ENCODE peak calls at places on chromosomes 16 and 17, in five cellular contexts. B is neural progenitor cell, D is SK-N-SH, T is HCT116, Y is MM.1S. Z is an unnamed sample.

GRCh38 chr16:9836118-9836736 is 346.0 kb downstream of the GRIN2A start:
- DNase-seq in T (no peak), B (peak; percentile 68), Y (peak; percentile 45), D (no peak), Z (peak; percentile 72)

GRCh38 chr16:77307764-77308561 is 108.8 kb downstream of the SYCE1L start:
- DNase-seq in Y (peak; percentile 43), T (no peak), B (no peak), D (no peak), Z (no peak)

GRCh38 chr16:31330553-31330890 is 24.5 kb upstream of the ITGAX start:
- DNase-seq in Y (no peak), T (no peak), D (no peak), B (no peak), Z (peak; percentile 29)

GRCh38 chr16:80806957-80807356 is 2.6 kb upstream of the CDYL2 start:
- DNase-seq in B (no peak), Y (no peak), D (no peak), T (no peak), Z (no peak)

GRCh38 chr17:34382586-34383224 is 19.7 kb upstream of the CCL1 start:
- DNase-seq in B (no peak), D (peak; percentile 16), T (no peak), Y (peak; percentile 88), Z (no peak)

GRCh38 chr16:85347213-85347591 is 234.9 kb upstream of the CIBAR2 start:
- DNase-seq in T (no peak), D (peak; percentile 63), B (peak; percentile 60), Y (no peak), Z (peak; percentile 75)

GRCh38 chr17:10477701-10478100 is 8.3 kb upstream of the MYH4 start:
- DNase-seq in D (no peak), T (no peak), B (no peak), Y (no peak), Z (no peak)

GRCh38 chr16:11224096-11224893 is 31.7 kb downstream of the SOCS1 start:
- DNase-seq in T (no peak), B (peak; percentile 41), Y (no peak), D (no peak), Z (peak; percentile 47)

GRCh38 chr17:56597495-56597990 is 4.0 kb downstream of the NOG start:
- DNase-seq in Y (no peak), T (no peak), B (peak; percentile 81), D (peak; percentile 56), Z (peak; percentile 61)

GRCh38 chr16:82341146-82341669 is 171.2 kb upstream of the MPHOSPH6 start:
- DNase-seq in D (no peak), T (no peak), Y (no peak), B (no peak), Z (no peak)

GRCh38 chr17:40516581-40517285 is 15.3 kb upstream of the TNS4 start:
- DNase-seq in B (no peak), D (peak; percentile 43), T (peak; percentile 62), Y (peak; percentile 87), Z (no peak)

GRCh38 chr17:28446716-28447395 is 26.6 kb upstream of the SLC13A2 start:
- DNase-seq in B (no peak), D (no peak), Y (no peak), T (no peak), Z (no peak)

GRCh38 chr17:320139-320538 is 32.5 kb downstream of the RPH3AL start:
- DNase-seq in B (no peak), D (no peak), T (no peak), Y (no peak), Z (no peak)

GRCh38 chr16:4172070-4172469 is 55.8 kb upstream of the ADCY9 start:
- DNase-seq in Y (no peak), B (no peak), T (no peak), D (no peak), Z (no peak)

GRCh38 chr17:59361916-59362810 is 30.7 kb downstream of the YPEL2 start:
- DNase-seq in Y (peak; percentile 60), D (no peak), B (no peak), T (no peak), Z (no peak)

GRCh38 chr16:49800441-49800840 is 55.5 kb downstream of the ZNF423 start:
- DNase-seq in T (no peak), D (no peak), B (no peak), Y (no peak), Z (no peak)

GRCh38 chr17:75601057-75601987 is 13.7 kb downstream of the MYO15B start:
- DNase-seq in B (peak; percentile 75), Y (peak; percentile 67), D (peak; percentile 83), T (peak; percentile 96), Z (peak; percentile 91)

GRCh38 chr17:11144358-11145233 is 96.4 kb upstream of the SHISA6 start:
- DNase-seq in Y (peak; percentile 35), D (peak; percentile 24), B (peak; percentile 69), T (no peak), Z (peak; percentile 18)

GRCh38 chr17:46917516-46917915 is 5.4 kb upstream of the GOSR2 start:
- DNase-seq in Y (no peak), D (no peak), T (no peak), B (no peak), Z (peak; percentile 31)

GRCh38 chr16:73066927-73067670 is 19.2 kb upstream of the ZFHX3 start:
- DNase-seq in D (no peak), Y (no peak), T (no peak), B (peak; percentile 44), Z (no peak)

GRCh38 chr16:11245988-11246387 is 10.0 kb downstream of the SOCS1 start:
- DNase-seq in D (no peak), Y (peak; percentile 63), T (no peak), B (no peak), Z (no peak)

GRCh38 chr16:28836761-28837064 is 9.4 kb downstream of the TUFM start:
- DNase-seq in B (no peak), T (no peak), Y (no peak), D (no peak), Z (no peak)

GRCh38 chr16:85273293-85273692 is 161.0 kb upstream of the CIBAR2 start:
- DNase-seq in Y (no peak), D (no peak), B (no peak), T (no peak), Z (no peak)

GRCh38 chr17:72373910-72374741 is 253.3 kb downstream of the SOX9 start:
- DNase-seq in B (peak; percentile 37), D (peak; percentile 65), T (no peak), Y (no peak), Z (no peak)

GRCh38 chr16:64409762-64410161 is 712.1 kb downstream of the CDH11 start:
- DNase-seq in T (no peak), B (no peak), Y (no peak), D (no peak), Z (no peak)

GRCh38 chr17:60529806-60530205 is 3.8 kb upstream of the APPBP2 start:
- DNase-seq in B (no peak), D (no peak), T (no peak), Y (no peak), Z (no peak)
- H3K27ac ChIP-seq in B (no peak overlapping the region), D (no peak overlapping the region), T (no peak overlapping the region), Y (no peak overlapping the region), Z (no peak overlapping the region)

DNA sequence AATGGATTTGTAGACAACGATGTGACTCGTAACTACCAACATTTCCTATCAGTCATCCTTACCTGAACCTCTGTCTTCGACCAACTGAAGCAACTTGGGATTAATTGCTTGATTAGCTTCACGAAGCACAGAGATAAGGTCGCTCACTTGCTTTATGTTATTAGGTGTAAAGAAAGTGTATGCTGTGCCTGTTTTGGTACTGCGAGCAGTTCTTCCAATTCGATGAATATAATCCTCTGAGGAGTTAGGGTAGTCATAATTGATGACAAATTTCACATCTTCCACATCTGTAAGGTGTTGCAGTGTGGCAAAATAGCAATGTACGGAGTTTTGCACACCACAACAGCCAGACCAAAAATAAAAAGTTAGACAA is 3.6 kb upstream of the POLG2 start:
- DNase-seq in D (no peak), Y (no peak), T (no peak), B (no peak), Z (no peak)
- H3K4me2 ChIP-seq in D (peak overlapping the region; percentile 14), Y (no peak overlapping the region), T (no peak overlapping the region), B (no peak overlapping the region), Z (no peak overlapping the region)

GRCh38 chr17:64494121-64494520 is 2.7 kb downstream of the POLG2 start:
- DNase-seq in Y (no peak), D (no peak), B (no peak), T (no peak), Z (no peak)

GRCh38 chr17:64491034-64491860 is 5.6 kb downstream of the POLG2 start:
- DNase-seq in Y (peak; percentile 58), B (peak; percentile 30), T (no peak), D (no peak), Z (peak; percentile 56)

GRCh38 chr17:64491995-64492394 is 4.9 kb downstream of the POLG2 start:
- DNase-seq in D (no peak), T (no peak), B (no peak), Y (no peak), Z (no peak)

GRCh38 chr17:64496348-64496785 is 487 bp downstream of the POLG2 start:
- DNase-seq in B (no peak), T (no peak), D (no peak), Y (no peak), Z (peak; percentile 21)

GRCh38 chr17:64492481-64493109 is 4.3 kb downstream of the POLG2 start:
- DNase-seq in T (no peak), Y (peak; percentile 49), B (no peak), D (peak; percentile 33), Z (peak; percentile 56)
- TF ChIP-seq EZH2phosphoT487 in T (no peak), Y (no peak), B (no peak), D (no peak), Z (no peak)

GRCh38 chr17:42685831-42686230 is 3.5 kb downstream of the CNTNAP1 start:
- DNase-seq in B (no peak), D (peak; percentile 12), T (no peak), Y (no peak), Z (no peak)

GRCh38 chr17:42684929-42685556 is 2.7 kb downstream of the CNTNAP1 start:
- DNase-seq in D (peak; percentile 9), Y (no peak), T (no peak), B (no peak), Z (no peak)

GRCh38 chr17:42683407-42684031 is 1.2 kb downstream of the CNTNAP1 start:
- DNase-seq in B (peak; percentile 58), T (no peak), D (peak; percentile 23), Y (no peak), Z (peak; percentile 77)

GRCh38 chr17:42682400-42683384 is at the start of gene CNTNAP1:
- DNase-seq in B (peak; percentile 89), D (peak; percentile 90), T (no peak), Y (peak; percentile 60), Z (peak; percentile 83)

GRCh38 chr17:42684033-42684625 is 1.8 kb downstream of the CNTNAP1 start:
- DNase-seq in B (no peak), T (no peak), D (peak; percentile 9), Y (no peak), Z (no peak)
- H3K27ac ChIP-seq in B (no peak overlapping the region), T (no peak overlapping the region), D (no peak overlapping the region), Y (no peak overlapping the region), Z (no peak overlapping the region)

GRCh38 chr17:45320931-45321461 is 4.2 kb upstream of the MAP3K14 start:
- DNase-seq in B (no peak), D (no peak), T (peak; percentile 85), Y (no peak), Z (no peak)
- H3K4me2 ChIP-seq in B (no peak overlapping the region), D (peak overlapping the region; percentile 85), T (peak overlapping the region; percentile 97), Y (peak overlapping the region; percentile 7), Z (no peak overlapping the region)

DNA sequence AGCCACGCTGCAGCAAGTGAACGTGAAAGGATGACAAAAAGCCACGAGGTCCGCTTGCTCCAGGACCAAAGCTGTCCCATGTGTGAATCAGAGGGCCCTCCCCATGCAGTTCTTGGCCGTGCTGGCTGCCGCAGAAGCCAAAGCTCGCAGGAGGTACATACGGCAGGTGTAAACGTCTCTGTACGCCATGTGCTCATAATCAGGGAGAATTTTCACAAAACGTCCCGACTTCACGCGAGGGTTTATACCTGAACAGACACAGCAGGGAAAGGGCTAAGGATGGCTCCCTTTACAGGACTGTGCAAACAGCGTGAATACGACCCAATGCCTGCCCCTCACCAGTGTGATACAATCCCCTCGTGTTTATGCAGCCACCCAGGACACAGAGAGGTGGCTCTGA is 25.3 kb downstream of the FBXO31 start:
- DNase-seq in T (no peak), D (no peak), B (no peak), Y (no peak), Z (no peak)
- TF ChIP-seq EZH2phosphoT487 in T (no peak), D (no peak), B (no peak), Y (no peak), Z (no peak)

Z was measured in GM23338.